ENCODE peak calls at places on chromosomes 12 and 14, in seven cellular contexts. V is H7, M is neural progenitor cell, G is psoas muscle, E is left ventricle myocardium inferior, L is suprapubic skin, W is lower leg skin. R is an unnamed sample.

GRCh38 chr14:35365130-35366047 is 39.2 kb downstream of the NFKBIA start:
- DNase-seq in E (peak; percentile 38), G (peak; percentile 82), M (no peak), L (no peak), W (peak; percentile 96), V (peak; percentile 15), R (peak; percentile 79)

GRCh38 chr12:117485984-117486839 is 124.8 kb upstream of the NOS1 start:
- DNase-seq in E (no peak), L (no peak), G (no peak), M (no peak), W (no peak), V (no peak), R (no peak)

GRCh38 chr12:31002999-31003398 is 70.7 kb upstream of the DDX11 start:
- DNase-seq in E (no peak), M (no peak), W (peak; percentile 72), L (peak; percentile 35), G (no peak), V (peak; percentile 11), R (no peak)

GRCh38 chr12:24940157-24940556 is 8.7 kb downstream of the BCAT1 start:
- DNase-seq in V (no peak), M (no peak), W (no peak), E (no peak), L (no peak), G (no peak), R (no peak)

GRCh38 chr14:76866469-76866868 is 40.3 kb downstream of the LRRC74A start:
- DNase-seq in G (no peak), W (no peak), E (no peak), M (no peak), V (no peak), L (no peak), R (no peak)

GRCh38 chr12:21169878-21170472 is 39.0 kb downstream of the SLCO1B1 start:
- DNase-seq in V (peak; percentile 46), L (no peak), G (no peak), M (peak; percentile 86), W (no peak), E (no peak), R (no peak)

GRCh38 chr12:16674885-16675284 is 68.9 kb upstream of the LMO3 start:
- DNase-seq in G (no peak), M (no peak), E (no peak), L (no peak), V (no peak), W (no peak), R (no peak)

GRCh38 chr14:103504991-103505565 is 17.6 kb downstream of the CKB start:
- DNase-seq in G (no peak), W (peak; percentile 73), V (peak; percentile 67), M (no peak), L (peak; percentile 64), E (no peak), R (no peak)

GRCh38 chr12:124480469-124481256 is 86.7 kb downstream of the NCOR2 start:
- DNase-seq in W (peak; percentile 87), E (peak; percentile 56), L (no peak), M (no peak), G (peak; percentile 61), V (peak; percentile 71), R (peak; percentile 90)

DNA sequence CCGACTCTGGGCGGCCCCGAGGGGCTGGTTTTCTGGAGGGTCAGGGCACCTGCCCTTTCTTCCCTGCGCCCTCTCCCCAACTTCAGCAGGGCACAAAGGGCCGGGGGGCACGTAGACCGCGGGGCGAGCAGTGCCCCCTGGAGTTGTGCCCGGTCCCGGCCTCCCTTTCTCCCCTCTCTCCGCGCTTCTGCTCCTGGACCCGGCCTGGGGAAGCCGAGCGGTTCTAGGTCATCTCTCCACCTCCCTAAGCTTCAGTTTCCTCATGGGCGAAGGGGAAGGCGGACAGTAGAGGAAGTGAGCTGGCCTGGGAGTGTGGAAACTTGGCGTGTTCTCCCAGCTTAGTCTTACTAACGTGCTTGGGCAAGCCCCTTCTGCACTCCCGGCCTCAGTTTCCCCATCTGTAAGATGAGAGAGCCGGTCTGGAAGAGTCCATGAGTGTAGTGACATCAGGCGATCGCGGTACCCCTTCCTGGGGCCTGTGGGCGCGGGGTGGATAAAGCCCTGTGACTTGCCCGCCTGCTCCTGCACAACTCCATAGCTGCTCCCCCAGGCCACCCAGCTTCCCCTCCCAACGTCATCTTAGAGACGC is 158.6 kb upstream of the PARP11 start:
- DNase-seq in M (no peak), V (no peak), G (peak; percentile 36), E (peak; percentile 20), W (peak; percentile 86), L (no peak), R (peak; percentile 37)
- H3K4me3 ChIP-seq in M (no peak overlapping the region), V (no peak overlapping the region), G (peak overlapping the region; percentile 67), E (peak overlapping the region; percentile 72), W (no peak overlapping the region), L (peak overlapping the region; percentile 44), R (no peak overlapping the region)

DNA sequence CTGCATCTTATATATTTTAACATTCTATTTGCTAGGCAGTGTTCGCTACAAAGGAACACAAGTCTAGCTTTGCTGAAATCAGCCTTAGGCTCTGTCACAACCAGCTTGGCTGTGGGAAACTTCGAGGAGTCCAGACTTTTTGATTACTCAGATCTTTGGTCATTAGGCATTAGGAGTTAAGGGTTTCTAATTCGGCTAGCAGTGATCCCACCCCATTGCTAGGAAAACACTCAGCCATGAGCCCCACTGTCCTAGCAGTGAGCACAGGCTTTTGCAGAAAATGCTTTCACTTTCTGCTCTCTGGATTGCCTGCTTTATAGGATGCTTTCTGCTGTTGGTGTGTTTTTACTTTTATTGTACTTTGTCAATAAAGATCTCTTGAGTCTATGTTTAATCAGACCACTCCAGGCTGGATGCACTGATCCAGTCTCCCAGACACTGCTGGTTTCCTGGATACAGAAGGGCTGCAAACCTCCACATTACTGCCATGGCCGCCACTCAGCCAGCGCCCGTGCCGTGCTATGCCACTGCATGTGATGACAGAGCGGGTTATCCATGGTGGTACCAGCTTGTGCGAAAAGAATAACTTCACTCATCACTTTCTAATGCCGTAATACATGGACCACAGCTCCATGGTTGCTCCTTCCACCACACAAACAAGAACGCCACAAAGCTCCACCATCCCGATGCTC is 41.0 kb upstream of the PYGL start:
- DNase-seq in M (no peak), V (no peak), W (no peak), L (no peak), G (no peak), E (no peak), R (no peak)
- H3K4me3 ChIP-seq in M (no peak overlapping the region), V (no peak overlapping the region), W (no peak overlapping the region), L (no peak overlapping the region), G (no peak overlapping the region), E (no peak overlapping the region), R (no peak overlapping the region)

GRCh38 chr14:50647282-50647681 is 20.8 kb downstream of the SAV1 start:
- DNase-seq in G (no peak), M (no peak), E (no peak), V (no peak), L (no peak), W (no peak), R (no peak)
- H3K4me3 ChIP-seq in G (no peak overlapping the region), M (no peak overlapping the region), E (no peak overlapping the region), V (no peak overlapping the region), L (no peak overlapping the region), W (no peak overlapping the region), R (no peak overlapping the region)

DNA sequence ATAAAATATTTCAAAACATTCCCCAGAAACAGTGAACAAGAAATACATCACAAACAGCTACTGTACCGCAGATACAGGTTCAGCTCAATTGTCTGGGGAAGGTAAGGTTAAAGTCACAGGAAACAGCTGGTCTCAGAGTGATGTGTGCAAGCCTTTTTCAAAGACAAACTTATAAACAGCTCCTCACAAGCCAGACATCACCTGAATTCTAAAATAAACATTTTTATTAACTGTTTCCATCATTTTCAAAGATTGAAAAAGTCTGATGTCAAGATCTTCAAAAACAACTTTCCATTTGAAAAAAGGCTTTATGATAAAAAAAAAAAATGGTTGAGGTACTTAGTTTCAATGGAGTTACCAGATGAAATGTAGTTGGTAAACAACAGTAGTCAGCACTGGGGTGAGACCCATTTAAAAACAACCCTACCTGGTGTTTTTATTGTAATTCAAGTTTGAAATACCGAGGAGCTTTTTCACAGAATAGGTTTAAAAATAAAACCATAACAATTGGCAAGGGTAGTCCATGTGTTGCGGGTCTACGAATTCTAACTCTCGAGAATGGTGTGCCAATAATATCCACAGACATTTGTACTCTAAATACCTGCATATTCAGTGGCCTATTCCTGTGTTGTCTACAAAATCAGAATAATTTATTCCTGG is 3.9 kb downstream of the BTG1 start:
- DNase-seq in W (no peak), L (no peak), G (no peak), M (no peak), V (no peak), E (no peak), R (no peak)
- H3K4me3 ChIP-seq in W (peak overlapping the region; percentile 100), L (peak overlapping the region; percentile 83), G (peak overlapping the region; percentile 86), M (peak overlapping the region; percentile 94), V (peak overlapping the region; percentile 11), E (peak overlapping the region; percentile 97), R (peak overlapping the region; percentile 92)

GRCh38 chr12:64820593-64820992 is 3.9 kb upstream of the TBC1D30 start:
- DNase-seq in W (no peak), L (no peak), M (no peak), E (no peak), V (no peak), G (no peak), R (no peak)

GRCh38 chr12:64824500-64825142 is at the start of gene TBC1D30:
- DNase-seq in G (peak; percentile 25), E (no peak), M (peak; percentile 72), L (no peak), W (no peak), V (peak; percentile 77), R (peak; percentile 55)

GRCh38 chr12:64824130-64824499 is 332 bp upstream of the TBC1D30 start:
- DNase-seq in M (no peak), G (no peak), W (no peak), E (no peak), V (no peak), L (no peak), R (no peak)

GRCh38 chr12:64819816-64820402 is 4.5 kb upstream of the TBC1D30 start:
- DNase-seq in L (no peak), V (no peak), G (no peak), W (no peak), M (no peak), E (no peak), R (no peak)

GRCh38 chr12:64821116-64821630 is 3.3 kb upstream of the TBC1D30 start:
- DNase-seq in W (no peak), E (no peak), M (no peak), G (no peak), L (no peak), V (no peak), R (no peak)
- H3K4me3 ChIP-seq in W (no peak overlapping the region), E (no peak overlapping the region), M (no peak overlapping the region), G (no peak overlapping the region), L (no peak overlapping the region), V (no peak overlapping the region), R (no peak overlapping the region)

R was measured in right cardiac atrium.